ENCODE peak calls at places on chromosomes 7 and 10, in nine cellular contexts. J, S, P, G, R, Q, C, N and U are unnamed samples. For H3K27me3, the result is how much of the 10 kb centered on the place peaks cover.

GRCh38 chr10:110492069-110492782 is 5.5 kb upstream of the DUSP5 start:
- DNase-seq in R (no peak), P (no peak), C (no peak), J (no peak), G (no peak), N (no peak), S (no peak), Q (no peak), U (no peak)

GRCh38 chr10:33015798-33016547 is 57.9 kb upstream of the ITGB1 start:
- DNase-seq in S (no peak), R (no peak), G (no peak), N (no peak), C (peak), J (no peak), Q (no peak), P (no peak), U (no peak)

GRCh38 chr7:5665106-5666025 is 116.1 kb downstream of the RNF216 start:
- DNase-seq in C (peak), R (peak), S (peak), Q (peak), N (no peak), P (peak), J (no peak), G (peak), U (peak)

GRCh38 chr7:141737118-141737835 is 881 bp upstream of the SSBP1 start:
- DNase-seq in N (no peak), Q (no peak), G (no peak), J (peak), P (no peak), S (peak), C (peak), R (no peak), U (peak)

GRCh38 chr7:101681170-101682007 is 52.3 kb upstream of the MYL10 start:
- DNase-seq in S (no peak), J (no peak), G (no peak), N (no peak), Q (peak), R (peak), C (peak), P (no peak), U (no peak)

GRCh38 chr10:119421887-119422684 is 120.4 kb downstream of the RGS10 start:
- DNase-seq in S (no peak), R (no peak), C (peak), G (no peak), J (no peak), Q (no peak), P (no peak), N (no peak), U (no peak)

GRCh38 chr7:410395-410910 is 109.2 kb downstream of the PDGFA start:
- DNase-seq in P (no peak), S (no peak), Q (no peak), R (no peak), G (no peak), N (no peak), J (peak), C (no peak), U (no peak)

GRCh38 chr7:2518101-2518500 is 1.5 kb upstream of the LFNG start:
- DNase-seq in R (no peak), N (no peak), P (no peak), Q (no peak), G (no peak), J (no peak), C (no peak), S (peak), U (no peak)

GRCh38 chr7:86999737-87000136 is 59.7 kb downstream of the ELAPOR2 start:
- DNase-seq in G (no peak), N (no peak), J (no peak), Q (no peak), S (no peak), R (no peak), P (no peak), C (no peak), U (no peak)

GRCh38 chr7:155953501-155953778 is 141.2 kb upstream of the SHH start:
- DNase-seq in S (no peak), R (no peak), J (no peak), P (no peak), N (no peak), C (no peak), G (no peak), Q (no peak), U (no peak)

GRCh38 chr7:44580945-44581344 is 1.1 kb downstream of the TMED4 start:
- DNase-seq in R (no peak), Q (no peak), N (no peak), G (no peak), S (peak), C (no peak), J (no peak), P (no peak), U (no peak)

GRCh38 chr10:82377608-82378007 is 502.6 kb downstream of the NRG3 start:
- DNase-seq in G (no peak), P (no peak), Q (no peak), C (peak), R (peak), N (no peak), S (no peak), J (no peak), U (no peak)

GRCh38 chr10:43264987-43265798 is 1.7 kb downstream of the RASGEF1A start:
- DNase-seq in C (no peak), N (no peak), J (no peak), R (no peak), G (no peak), Q (no peak), P (no peak), S (peak), U (no peak)

GRCh38 chr7:131608112-131608498 is 51.7 kb upstream of the PODXL start:
- DNase-seq in J (no peak), P (no peak), S (no peak), N (no peak), R (peak), C (no peak), G (no peak), Q (no peak), U (no peak)

GRCh38 chr10:12807096-12807755 is 194.3 kb downstream of the CCDC3 start:
- DNase-seq in C (no peak), P (no peak), J (no peak), S (no peak), G (no peak), R (no peak), N (no peak), Q (no peak), U (no peak)

DNA sequence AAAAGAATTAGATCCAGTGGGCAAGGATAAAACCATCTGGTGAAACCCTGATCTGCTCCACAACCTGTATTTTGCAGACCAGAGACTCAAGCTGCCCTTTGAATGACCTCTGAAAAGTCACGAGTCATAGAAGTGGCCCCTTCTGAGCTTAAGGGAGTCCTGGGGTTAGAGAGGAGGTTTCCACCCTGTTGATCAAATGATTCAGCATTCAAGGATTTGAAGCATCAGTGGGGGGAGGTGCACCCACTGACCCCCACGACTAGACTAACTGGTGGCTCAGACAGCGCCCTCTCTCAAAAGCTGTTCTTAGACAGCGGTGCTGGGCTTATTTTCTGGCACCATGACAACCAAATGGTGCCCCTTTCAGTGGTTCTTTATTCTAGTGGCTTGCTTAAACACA is 44.3 kb downstream of the PLCE1 start:
- DNase-seq in S (no peak), J (no peak), P (no peak), R (peak), Q (no peak), C (peak), N (no peak), G (no peak), U (no peak)
- TF ChIP-seq CTCF in S (no peak), J (no peak), P (no peak), R (no peak), Q (no peak), C (no peak), N (no peak), G (no peak), U (no peak)

GRCh38 chr10:6145979-6146432 is 56.7 kb upstream of the PFKFB3 start:
- DNase-seq in Q (no peak), J (no peak), C (no peak), P (no peak), R (no peak), G (no peak), S (no peak), N (no peak), U (no peak)

GRCh38 chr10:6143128-6143527 is 54.3 kb downstream of the RBM17 start:
- DNase-seq in J (no peak), C (no peak), P (no peak), R (no peak), N (no peak), Q (no peak), G (no peak), S (no peak), U (no peak)

GRCh38 chr10:6146921-6147320 is 55.8 kb upstream of the PFKFB3 start:
- DNase-seq in N (no peak), G (no peak), S (no peak), R (no peak), P (no peak), Q (no peak), C (no peak), J (peak), U (no peak)

GRCh38 chr10:6145414-6145978 is 56.7 kb downstream of the RBM17 start:
- DNase-seq in N (no peak), J (no peak), G (no peak), C (no peak), R (peak), Q (no peak), S (peak), P (no peak), U (no peak)

GRCh38 chr10:6144609-6145413 is 56.0 kb downstream of the RBM17 start:
- DNase-seq in J (peak), G (no peak), N (peak), Q (peak), P (no peak), R (peak), S (peak), C (peak), U (peak)
- H3K4me3 ChIP-seq in J (peak), G (peak), N (peak), Q (peak), P (peak), R (peak), S (peak), C (peak), U (peak)

GRCh38 chr7:159108491-159108890 is 36.2 kb downstream of the VIPR2 start:
- DNase-seq in N (peak), C (no peak), R (no peak), J (peak), S (no peak), P (no peak), G (no peak), Q (no peak), U (no peak)
- H3K27me3 ChIP-seq in N (under half), C (under half), R (under half), J (under half), S (under half), P (under half), G (under half), Q (under half), U (under half)

GRCh38 chr7:21193895-21194294 is 234.0 kb upstream of the SP4 start:
- DNase-seq in G (no peak), R (peak), Q (no peak), N (no peak), P (no peak), S (no peak), J (no peak), C (no peak), U (no peak)
- TF ChIP-seq CTCF in G (peak), R (peak), Q (no peak), N (no peak), P (no peak), S (no peak), J (no peak), C (no peak), U (no peak)

GRCh38 chr10:59177862-59178235 is 1.4 kb downstream of the PHYHIPL start:
- DNase-seq in C (no peak), J (no peak), P (no peak), S (no peak), R (no peak), N (no peak), G (no peak), Q (no peak), U (no peak)
- H3K4me3 ChIP-seq in C (no peak), J (no peak), P (no peak), S (no peak), R (no peak), N (no peak), G (no peak), Q (no peak), U (no peak)